ENCODE peak calls at places on chromosome X, in seven cellular contexts. One of them, this sample, is unnamed.

GRCh38 chrX:53254570-53255461 is 26.6 kb downstream of the IQSEC2 start:
- DNase-seq in AG08395: no peak
- DNase-seq in caudate nucleus: no peak
- DNase-seq in activated T-cell treated with anti-CD3 and anti-CD28 coated beads, Interleukin-2, amount 50 U/mL, for 1 hour: no peak
- DNase-seq in A172: no peak
- DNase-seq in stimulated activated CD8-positive, alpha-beta memory T cell treated with anti-CD3 and anti-CD28 coated beads, Interleukin-4, amount 100 ng/mL, for 1 hour: no peak
- DNase-seq in chondrocyte: no peak
- DNase-seq in this sample: no peak

GRCh38 chrX:19257001-19257400 is 86.7 kb upstream of the PDHA1 start:
- DNase-seq in AG08395: no peak
- DNase-seq in caudate nucleus: no peak
- DNase-seq in activated T-cell treated with anti-CD3 and anti-CD28 coated beads, Interleukin-2, amount 50 U/mL, for 1 hour: no peak
- DNase-seq in A172: peak; percentile 10
- DNase-seq in stimulated activated CD8-positive, alpha-beta memory T cell treated with anti-CD3 and anti-CD28 coated beads, Interleukin-4, amount 100 ng/mL, for 1 hour: no peak
- DNase-seq in chondrocyte: no peak
- DNase-seq in this sample: no peak

GRCh38 chrX:23317799-23318724 is 16.6 kb upstream of the PTCHD1 start:
- DNase-seq in AG08395: peak; percentile 9
- DNase-seq in caudate nucleus: no peak
- DNase-seq in activated T-cell treated with anti-CD3 and anti-CD28 coated beads, Interleukin-2, amount 50 U/mL, for 1 hour: peak; percentile 25
- DNase-seq in A172: peak; percentile 21
- DNase-seq in stimulated activated CD8-positive, alpha-beta memory T cell treated with anti-CD3 and anti-CD28 coated beads, Interleukin-4, amount 100 ng/mL, for 1 hour: no peak
- DNase-seq in chondrocyte: no peak
- DNase-seq in this sample: no peak

GRCh38 chrX:133745361-133745760 is 240.0 kb downstream of the GPC3 start:
- DNase-seq in AG08395: no peak
- DNase-seq in caudate nucleus: no peak
- DNase-seq in activated T-cell treated with anti-CD3 and anti-CD28 coated beads, Interleukin-2, amount 50 U/mL, for 1 hour: no peak
- DNase-seq in A172: no peak
- DNase-seq in stimulated activated CD8-positive, alpha-beta memory T cell treated with anti-CD3 and anti-CD28 coated beads, Interleukin-4, amount 100 ng/mL, for 1 hour: no peak
- DNase-seq in chondrocyte: no peak
- DNase-seq in this sample: no peak

GRCh38 chrX:107537815-107538214 is 88.4 kb downstream of the FRMPD3 start:
- DNase-seq in AG08395: peak; percentile 38
- DNase-seq in caudate nucleus: no peak
- DNase-seq in activated T-cell treated with anti-CD3 and anti-CD28 coated beads, Interleukin-2, amount 50 U/mL, for 1 hour: no peak
- DNase-seq in A172: peak; percentile 7
- DNase-seq in stimulated activated CD8-positive, alpha-beta memory T cell treated with anti-CD3 and anti-CD28 coated beads, Interleukin-4, amount 100 ng/mL, for 1 hour: no peak
- DNase-seq in chondrocyte: no peak
- DNase-seq in this sample: no peak

GRCh38 chrX:150846130-150846529 is 52.3 kb downstream of the CD99L2 start:
- DNase-seq in AG08395: no peak
- DNase-seq in caudate nucleus: no peak
- DNase-seq in activated T-cell treated with anti-CD3 and anti-CD28 coated beads, Interleukin-2, amount 50 U/mL, for 1 hour: no peak
- DNase-seq in A172: no peak
- DNase-seq in stimulated activated CD8-positive, alpha-beta memory T cell treated with anti-CD3 and anti-CD28 coated beads, Interleukin-4, amount 100 ng/mL, for 1 hour: no peak
- DNase-seq in chondrocyte: no peak
- DNase-seq in this sample: no peak

GRCh38 chrX:121823406-121823805 is 776.0 kb downstream of the GLUD2 start:
- DNase-seq in AG08395: no peak
- DNase-seq in caudate nucleus: no peak
- DNase-seq in activated T-cell treated with anti-CD3 and anti-CD28 coated beads, Interleukin-2, amount 50 U/mL, for 1 hour: no peak
- DNase-seq in A172: no peak
- DNase-seq in stimulated activated CD8-positive, alpha-beta memory T cell treated with anti-CD3 and anti-CD28 coated beads, Interleukin-4, amount 100 ng/mL, for 1 hour: no peak
- DNase-seq in chondrocyte: no peak
- DNase-seq in this sample: no peak

GRCh38 chrX:17738002-17738713 is 865 bp downstream of the SCML1 start:
- DNase-seq in AG08395: no peak
- DNase-seq in caudate nucleus: no peak
- DNase-seq in activated T-cell treated with anti-CD3 and anti-CD28 coated beads, Interleukin-2, amount 50 U/mL, for 1 hour: peak; percentile 64
- DNase-seq in A172: peak; percentile 46
- DNase-seq in stimulated activated CD8-positive, alpha-beta memory T cell treated with anti-CD3 and anti-CD28 coated beads, Interleukin-4, amount 100 ng/mL, for 1 hour: no peak
- DNase-seq in chondrocyte: no peak
- DNase-seq in this sample: peak; percentile 2

GRCh38 chrX:129777218-129777768 is 2.5 kb upstream of the SASH3 start:
- DNase-seq in AG08395: no peak
- DNase-seq in caudate nucleus: no peak
- DNase-seq in activated T-cell treated with anti-CD3 and anti-CD28 coated beads, Interleukin-2, amount 50 U/mL, for 1 hour: peak; percentile 70
- DNase-seq in A172: no peak
- DNase-seq in stimulated activated CD8-positive, alpha-beta memory T cell treated with anti-CD3 and anti-CD28 coated beads, Interleukin-4, amount 100 ng/mL, for 1 hour: no peak
- DNase-seq in chondrocyte: peak; percentile 56
- DNase-seq in this sample: no peak

GRCh38 chrX:45497290-45497689 is 296.6 kb upstream of the DIPK2B start:
- DNase-seq in AG08395: no peak
- DNase-seq in caudate nucleus: no peak
- DNase-seq in activated T-cell treated with anti-CD3 and anti-CD28 coated beads, Interleukin-2, amount 50 U/mL, for 1 hour: no peak
- DNase-seq in A172: no peak
- DNase-seq in stimulated activated CD8-positive, alpha-beta memory T cell treated with anti-CD3 and anti-CD28 coated beads, Interleukin-4, amount 100 ng/mL, for 1 hour: no peak
- DNase-seq in chondrocyte: no peak
- DNase-seq in this sample: no peak

GRCh38 chrX:109872021-109872730 is 130.7 kb upstream of the TMEM164 start:
- DNase-seq in AG08395: no peak
- DNase-seq in caudate nucleus: no peak
- DNase-seq in activated T-cell treated with anti-CD3 and anti-CD28 coated beads, Interleukin-2, amount 50 U/mL, for 1 hour: no peak
- DNase-seq in A172: no peak
- DNase-seq in stimulated activated CD8-positive, alpha-beta memory T cell treated with anti-CD3 and anti-CD28 coated beads, Interleukin-4, amount 100 ng/mL, for 1 hour: no peak
- DNase-seq in chondrocyte: no peak
- DNase-seq in this sample: no peak

GRCh38 chrX:10794203-10794630 is 173.8 kb upstream of the MID1 start:
- DNase-seq in AG08395: no peak
- DNase-seq in caudate nucleus: no peak
- DNase-seq in activated T-cell treated with anti-CD3 and anti-CD28 coated beads, Interleukin-2, amount 50 U/mL, for 1 hour: no peak
- DNase-seq in A172: no peak
- DNase-seq in stimulated activated CD8-positive, alpha-beta memory T cell treated with anti-CD3 and anti-CD28 coated beads, Interleukin-4, amount 100 ng/mL, for 1 hour: no peak
- DNase-seq in chondrocyte: no peak
- DNase-seq in this sample: no peak

GRCh38 chrX:18194688-18195087 is 26.0 kb downstream of the BEND2 start:
- DNase-seq in AG08395: no peak
- DNase-seq in caudate nucleus: no peak
- DNase-seq in activated T-cell treated with anti-CD3 and anti-CD28 coated beads, Interleukin-2, amount 50 U/mL, for 1 hour: no peak
- DNase-seq in A172: no peak
- DNase-seq in stimulated activated CD8-positive, alpha-beta memory T cell treated with anti-CD3 and anti-CD28 coated beads, Interleukin-4, amount 100 ng/mL, for 1 hour: no peak
- DNase-seq in chondrocyte: no peak
- DNase-seq in this sample: no peak

GRCh38 chrX:101619336-101619735 is 1.5 kb upstream of the ARMCX6 start:
- DNase-seq in AG08395: no peak
- DNase-seq in caudate nucleus: no peak
- DNase-seq in activated T-cell treated with anti-CD3 and anti-CD28 coated beads, Interleukin-2, amount 50 U/mL, for 1 hour: no peak
- DNase-seq in A172: no peak
- DNase-seq in stimulated activated CD8-positive, alpha-beta memory T cell treated with anti-CD3 and anti-CD28 coated beads, Interleukin-4, amount 100 ng/mL, for 1 hour: no peak
- DNase-seq in chondrocyte: no peak
- DNase-seq in this sample: no peak